ENCODE peak calls at places on chromosomes 2 and 18, in five cellular contexts. H is fibroblast of mammary gland, I is tibial artery, A is HepG2, O is endodermal cell. W is an unnamed sample.

GRCh38 chr2:127621981-127622431 is 23.9 kb upstream of the GPR17 start:
- DNase-seq in A (no peak), H (no peak), O (peak), I (no peak), W (no peak)

GRCh38 chr2:38446418-38446817 is 69.3 kb upstream of the ATL2 start:
- DNase-seq in O (peak), I (no peak), H (no peak), A (no peak), W (no peak)

GRCh38 chr2:44951124-44951523 is 9.6 kb downstream of the SIX3 start:
- DNase-seq in H (no peak), A (no peak), O (no peak), I (no peak), W (no peak)

GRCh38 chr2:46554381-46554780 is 75.0 kb downstream of the TMEM247 start:
- DNase-seq in I (peak), H (peak), O (no peak), A (no peak), W (no peak)

GRCh38 chr18:51867767-51868166 is 472.2 kb upstream of the DCC start:
- DNase-seq in O (no peak), I (no peak), H (peak), A (no peak), W (no peak)

GRCh38 chr2:207796585-207797350 is 27.1 kb upstream of the FZD5 start:
- DNase-seq in O (peak), A (peak), I (no peak), H (no peak), W (no peak)

GRCh38 chr2:225367482-225367881 is 32.0 kb upstream of the NYAP2 start:
- DNase-seq in I (no peak), O (peak), H (no peak), A (no peak), W (no peak)

GRCh38 chr2:181678033-181678586 is 2.2 kb downstream of the NEUROD1 start:
- DNase-seq in O (peak), I (no peak), A (peak), H (peak), W (no peak)

GRCh38 chr2:134119117-134119671 is 134.7 kb upstream of the MGAT5 start:
- DNase-seq in H (no peak), O (no peak), A (no peak), I (no peak), W (peak)

GRCh38 chr2:95049961-95050360 is 24.5 kb downstream of the MAL start:
- DNase-seq in A (no peak), H (no peak), I (no peak), O (no peak), W (no peak)

GRCh38 chr2:224999784-225000183 is 42.5 kb downstream of the DOCK10 start:
- DNase-seq in H (no peak), I (no peak), O (no peak), A (no peak), W (no peak)

GRCh38 chr2:99410276-99410675 is 73.1 kb downstream of the EIF5B start:
- DNase-seq in O (no peak), A (no peak), I (no peak), H (no peak), W (no peak)
- TF ChIP-seq CTCF in O (no peak), A (no peak), I (no peak), H (no peak), W (no peak)

GRCh38 chr2:206213514-206213845 is 53.8 kb downstream of the EEF1B2 start:
- DNase-seq in H (no peak), A (no peak), O (no peak), I (no peak), W (no peak)
- H3K4me3 ChIP-seq in H (peak), A (no peak), O (no peak), I (no peak), W (no peak)

DNA sequence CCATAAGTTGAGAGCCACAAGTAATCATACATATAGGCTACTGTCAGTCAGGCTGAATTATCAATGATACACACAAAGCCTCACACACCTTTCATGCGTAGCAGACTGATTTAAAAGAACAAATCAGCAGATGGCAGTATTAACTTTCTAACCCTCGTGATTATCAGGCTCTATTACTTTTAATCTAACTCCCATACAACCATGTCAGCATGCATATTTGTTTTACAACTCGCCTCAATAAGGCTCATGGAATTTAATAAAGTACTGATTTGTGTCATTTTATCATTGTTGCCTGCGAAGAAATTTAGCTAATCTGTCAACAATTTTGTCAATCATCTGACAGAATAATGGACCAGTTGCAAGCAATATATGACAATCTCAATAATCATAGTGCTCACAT is 82.8 kb downstream of the SLC25A12 start:
- DNase-seq in H (peak), I (no peak), O (no peak), A (peak), W (no peak)
- TF ChIP-seq CTCF in H (peak), I (peak), O (peak), A (peak), W (no peak)

GRCh38 chr2:26185304-26185928 is 12.5 kb downstream of the GAREM2 start:
- DNase-seq in A (no peak), O (peak), I (no peak), H (no peak), W (no peak)
- H3K4me3 ChIP-seq in A (peak), O (peak), I (peak), H (peak), W (peak)

DNA sequence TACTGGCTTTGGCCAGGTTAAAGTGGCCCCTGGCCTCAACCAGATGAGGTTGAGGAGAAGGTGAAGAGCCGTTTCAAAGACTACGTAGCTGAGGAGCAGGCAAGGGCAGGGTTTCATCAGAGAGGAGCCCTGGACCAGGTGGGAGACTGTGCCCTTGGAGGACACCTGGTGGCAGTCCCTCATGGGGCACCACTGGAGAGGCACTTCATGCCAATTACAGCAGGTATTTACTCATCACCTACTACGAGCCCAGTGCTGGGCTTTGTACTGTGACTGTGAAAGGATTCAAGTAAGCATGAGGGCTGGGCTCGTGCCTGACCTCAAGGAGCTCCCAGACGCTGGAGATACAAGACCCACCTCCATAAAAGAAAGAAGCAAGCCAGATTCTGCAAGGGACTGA is 37.6 kb downstream of the SMAD7 start:
- DNase-seq in A (no peak), I (peak), H (no peak), O (peak), W (no peak)
- TF ChIP-seq CTCF in A (peak), I (no peak), H (no peak), O (peak), W (peak)

W was measured in GM12864.